ENCODE peak calls at places on chromosome X, in six cellular contexts. J is psoas muscle, K is AG04450, Y is upper lobe of right lung, S is astrocyte, X is endodermal cell. I is an unnamed sample.

GRCh38 chrX:85516131-85516530 is 136.7 kb upstream of the POF1B start:
- DNase-seq in J (no peak), K (no peak), Y (no peak), S (no peak), X (no peak), I (no peak)

GRCh38 chrX:53287493-53288138 is 6.2 kb upstream of the IQSEC2 start:
- DNase-seq in J (peak), K (no peak), Y (no peak), S (peak), X (no peak), I (no peak)

GRCh38 chrX:148457279-148457678 is 43.1 kb upstream of the AFF2 start:
- DNase-seq in J (no peak), K (no peak), Y (no peak), S (no peak), X (no peak), I (no peak)

GRCh38 chrX:1423215-1423614 is 29.5 kb downstream of the ASMTL start:
- DNase-seq in J (no peak), K (no peak), Y (peak), S (no peak), X (no peak), I (no peak)

GRCh38 chrX:112704226-112704625 is 24.5 kb upstream of the LHFPL1 start:
- DNase-seq in J (no peak), K (no peak), Y (no peak), S (no peak), X (no peak), I (no peak)

GRCh38 chrX:113370001-113370400 is 529.4 kb upstream of the AMOT start:
- DNase-seq in J (no peak), K (no peak), Y (no peak), S (no peak), X (no peak), I (no peak)

GRCh38 chrX:100654256-100654655 is 10.3 kb downstream of the SRPX2 start:
- DNase-seq in J (no peak), K (no peak), Y (no peak), S (no peak), X (peak), I (no peak)

GRCh38 chrX:148871422-148872152 is 371.2 kb downstream of the AFF2 start:
- DNase-seq in J (no peak), K (peak), Y (no peak), S (peak), X (no peak), I (no peak)

GRCh38 chrX:39822133-39822748 is 275.5 kb downstream of the BCOR start:
- DNase-seq in J (no peak), K (no peak), Y (no peak), S (no peak), X (peak), I (no peak)

GRCh38 chrX:53882331-53882730 is 161.9 kb downstream of the PHF8 start:
- DNase-seq in J (no peak), K (peak), Y (no peak), S (peak), X (peak), I (no peak)

GRCh38 chrX:1592128-1592862 is 891 bp downstream of the AKAP17A start:
- DNase-seq in J (no peak), K (no peak), Y (peak), S (peak), X (peak), I (no peak)

GRCh38 chrX:17564689-17565409 is 172.4 kb upstream of the SCML1 start:
- DNase-seq in J (peak), K (no peak), Y (no peak), S (peak), X (no peak), I (no peak)

GRCh38 chrX:103376979-103377324 is 614 bp downstream of the BEX3 start:
- DNase-seq in J (no peak), K (no peak), Y (no peak), S (peak), X (peak), I (no peak)

GRCh38 chrX:154365052-154365600 is 9.3 kb downstream of the FLNA start:
- DNase-seq in J (no peak), K (no peak), Y (no peak), S (no peak), X (no peak), I (no peak)

GRCh38 chrX:154365997-154366665 is 8.3 kb downstream of the FLNA start:
- DNase-seq in J (no peak), K (no peak), Y (no peak), S (no peak), X (no peak), I (no peak)

GRCh38 chrX:154367474-154368308 is 6.7 kb downstream of the FLNA start:
- DNase-seq in J (no peak), K (no peak), Y (no peak), S (no peak), X (no peak), I (no peak)

GRCh38 chrX:154368630-154369452 is 5.6 kb downstream of the FLNA start:
- DNase-seq in J (peak), K (peak), Y (peak), S (peak), X (peak), I (peak)

DNA sequence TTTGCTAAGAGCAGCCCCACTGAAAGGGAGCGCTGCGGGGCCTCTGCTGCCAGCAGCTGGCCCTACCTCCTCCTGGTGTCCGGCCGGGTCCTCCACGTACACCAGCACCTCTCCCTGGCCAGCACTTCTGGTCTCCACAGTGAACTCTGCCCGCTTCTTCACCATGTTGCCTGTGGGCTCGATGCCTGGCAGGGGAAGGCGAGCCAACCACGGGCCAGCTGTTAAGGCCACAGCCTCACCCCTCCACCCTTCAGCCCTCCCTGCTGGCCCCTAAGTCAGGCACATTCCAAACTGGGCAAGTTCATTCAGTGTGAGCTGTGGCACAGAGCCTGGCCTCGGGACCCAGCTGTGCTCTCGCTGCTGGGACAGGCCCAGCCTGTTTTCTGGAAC is 7.8 kb downstream of the FLNA start:
- DNase-seq in J (no peak), K (no peak), Y (no peak), S (no peak), X (no peak), I (no peak)
- H3K27ac ChIP-seq in J (peak), K (peak), Y (no peak), S (no peak), X (no peak), I (peak)

GRCh38 chrX:21295246-21295820 is 78.9 kb upstream of the CNKSR2 start:
- DNase-seq in J (no peak), K (no peak), Y (no peak), S (no peak), X (peak), I (no peak)
- TF ChIP-seq CTCF in J (no peak), K (no peak), Y (no peak), S (no peak), X (peak), I (no peak)

GRCh38 chrX:110171442-110171841 is 146.4 kb downstream of the AMMECR1 start:
- DNase-seq in J (no peak), K (no peak), Y (no peak), S (no peak), X (peak), I (no peak)
- H3K27ac ChIP-seq in J (no peak), K (no peak), Y (no peak), S (no peak), X (no peak), I (no peak)

GRCh38 chrX:7145454-7145853 is 2.1 kb upstream of the STS start:
- DNase-seq in J (no peak), K (no peak), Y (no peak), S (no peak), X (no peak), I (no peak)
- TF ChIP-seq CTCF in J (no peak), K (no peak), Y (no peak), S (no peak), X (no peak), I (no peak)

GRCh38 chrX:153953892-153954617 is 9.6 kb upstream of the RENBP start:
- DNase-seq in J (no peak), K (no peak), Y (no peak), S (no peak), X (no peak), I (no peak)
- H3K27ac ChIP-seq in J (peak), K (no peak), Y (no peak), S (no peak), X (no peak), I (peak)

DNA sequence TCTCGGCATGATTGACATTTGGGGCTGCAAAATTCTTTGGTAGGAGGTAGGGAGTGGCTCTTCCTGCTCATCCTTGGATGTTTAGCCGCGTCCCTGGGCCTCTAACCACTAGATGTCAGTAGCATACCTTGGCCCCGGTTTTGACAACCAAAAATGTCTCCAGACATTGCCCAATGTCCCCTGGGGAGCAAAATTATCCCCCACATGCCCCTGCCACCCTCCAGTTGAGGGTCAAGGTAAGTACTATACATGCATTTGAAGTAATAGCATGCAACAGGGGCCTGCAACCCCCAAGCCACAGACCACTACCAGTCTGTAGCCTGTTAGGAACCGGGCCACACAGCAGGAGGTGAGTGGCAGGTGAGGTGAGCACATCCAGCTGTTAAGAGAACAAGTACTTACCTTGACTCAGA is 17.6 kb upstream of the KIAA1210 start:
- DNase-seq in J (no peak), K (no peak), Y (no peak), S (no peak), X (peak), I (no peak)
- TF ChIP-seq CTCF in J (no peak), K (peak), Y (no peak), S (peak), X (peak), I (no peak)

GRCh38 chrX:66016905-66017658 is 22.8 kb downstream of the VSIG4 start:
- DNase-seq in J (no peak), K (no peak), Y (no peak), S (no peak), X (no peak), I (no peak)
- H3K27ac ChIP-seq in J (no peak), K (no peak), Y (peak), S (no peak), X (no peak), I (peak)

DNA sequence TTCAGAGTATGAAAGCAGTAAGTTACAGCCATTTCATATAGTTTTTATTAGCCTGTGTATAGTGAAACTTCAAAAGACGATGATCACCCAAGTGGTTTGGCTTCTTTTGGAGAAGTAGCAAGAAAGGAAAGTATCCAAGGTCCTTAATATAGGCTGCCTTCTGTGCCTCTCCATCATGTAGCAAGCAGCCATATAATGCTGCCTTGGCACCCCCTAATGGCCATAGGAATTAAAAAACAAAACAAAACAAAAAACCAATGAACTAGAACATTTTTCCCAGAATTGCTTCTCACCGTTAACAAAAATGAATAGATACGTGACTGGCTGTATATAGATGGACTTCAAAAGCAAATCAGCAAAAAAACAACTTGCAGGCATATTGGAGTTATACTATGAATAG is 18.9 kb downstream of the LAMP2 start:
- DNase-seq in J (no peak), K (no peak), Y (no peak), S (no peak), X (no peak), I (no peak)
- TF ChIP-seq CTCF in J (no peak), K (peak), Y (no peak), S (no peak), X (peak), I (no peak)

GRCh38 chrX:47560831-47561652 is at the start of gene ARAF:
- DNase-seq in J (peak), K (peak), Y (peak), S (peak), X (peak), I (peak)

GRCh38 chrX:47562615-47563243 is 1.7 kb downstream of the ARAF start:
- DNase-seq in J (no peak), K (no peak), Y (no peak), S (no peak), X (peak), I (no peak)

GRCh38 chrX:47560179-47560830 is 700 bp upstream of the ARAF start:
- DNase-seq in J (no peak), K (no peak), Y (no peak), S (no peak), X (no peak), I (no peak)

GRCh38 chrX:47563801-47564315 is 2.9 kb downstream of the ARAF start:
- DNase-seq in J (no peak), K (no peak), Y (no peak), S (peak), X (no peak), I (no peak)

GRCh38 chrX:47561653-47562151 is 697 bp downstream of the ARAF start:
- DNase-seq in J (no peak), K (no peak), Y (no peak), S (no peak), X (no peak), I (no peak)
- H3K27ac ChIP-seq in J (peak), K (no peak), Y (peak), S (peak), X (no peak), I (peak)

I was measured in coronary artery.